ENCODE peak calls at places on chromosome 14, in nine cellular contexts. E is AG04450; C is fibroblast of lung; R is CD8-positive, alpha-beta T cell; L is suprapubic skin; J is right atrium auricular region; U is esophagus squamous epithelium; D is tibial artery; M is left lung. B is an unnamed sample.

GRCh38 chr14:101980700-101981099 is 16.3 kb downstream of the DYNC1H1 start:
- DNase-seq in U (no peak), C (peak; percentile 97), M (peak; percentile 59), R (no peak), J (peak; percentile 88), E (peak; percentile 98), D (peak; percentile 89), L (no peak), B (peak; percentile 96)

GRCh38 chr14:104967414-104968152 is 10.6 kb downstream of the AHNAK2 start:
- DNase-seq in J (peak; percentile 71), U (no peak), L (no peak), C (peak; percentile 52), D (peak; percentile 94), R (no peak), E (no peak), M (peak; percentile 76), B (no peak)

GRCh38 chr14:105167303-105168092 is 1.1 kb downstream of the JAG2 start:
- DNase-seq in M (no peak), J (no peak), L (no peak), D (no peak), R (no peak), E (no peak), U (no peak), C (no peak), B (no peak)

GRCh38 chr14:26595922-26596721 is 1.7 kb downstream of the NOVA1 start:
- DNase-seq in C (peak; percentile 41), D (no peak), U (no peak), J (no peak), R (no peak), E (no peak), M (no peak), L (no peak), B (no peak)

GRCh38 chr14:94115631-94116030 is 5.1 kb downstream of the IFI27 start:
- DNase-seq in D (no peak), U (no peak), L (peak; percentile 56), E (no peak), C (no peak), M (no peak), J (no peak), R (no peak), B (no peak)

GRCh38 chr14:30525833-30526232 is 33.1 kb upstream of the G2E3 start:
- DNase-seq in U (no peak), L (no peak), R (no peak), M (no peak), C (peak; percentile 16), J (no peak), D (no peak), E (no peak), B (no peak)

GRCh38 chr14:104461676-104462443 is 117.7 kb upstream of the C14orf180 start:
- DNase-seq in C (no peak), M (no peak), U (no peak), J (peak; percentile 30), R (no peak), L (peak; percentile 49), D (peak; percentile 56), E (no peak), B (no peak)

GRCh38 chr14:61145258-61145902 is 135.8 kb downstream of the TMEM30B start:
- DNase-seq in L (no peak), R (no peak), C (peak; percentile 99), U (no peak), M (no peak), E (peak; percentile 95), D (no peak), J (no peak), B (peak; percentile 80)

GRCh38 chr14:44163946-44164345 is 343.1 kb downstream of the FSCB start:
- DNase-seq in D (no peak), M (no peak), C (peak; percentile 20), J (no peak), L (no peak), U (no peak), R (no peak), E (no peak), B (no peak)

GRCh38 chr14:58944957-58945356 is 243.5 kb upstream of the DAAM1 start:
- DNase-seq in D (no peak), U (no peak), L (no peak), E (no peak), C (no peak), J (no peak), R (no peak), M (no peak), B (no peak)

GRCh38 chr14:72495668-72496067 is 398.2 kb downstream of the DPF3 start:
- DNase-seq in L (no peak), C (peak; percentile 77), E (no peak), R (no peak), J (peak; percentile 52), M (no peak), U (no peak), D (no peak), B (no peak)
- H3K4me3 ChIP-seq in L (no peak overlapping the region), C (no peak overlapping the region), E (no peak overlapping the region), R (no peak overlapping the region), J (no peak overlapping the region), M (no peak overlapping the region), U (no peak overlapping the region), D (no peak overlapping the region), B (no peak overlapping the region)

GRCh38 chr14:100246136-100246535 is 7.2 kb downstream of the YY1 start:
- DNase-seq in U (no peak), E (no peak), L (no peak), M (no peak), J (no peak), R (no peak), D (no peak), C (no peak), B (no peak)
- H3K27ac ChIP-seq in U (peak overlapping the region; percentile 28), E (peak overlapping the region; percentile 21), L (no peak overlapping the region), M (peak overlapping the region; percentile 23), J (no peak overlapping the region), R (no peak overlapping the region), D (peak overlapping the region; percentile 21), C (peak overlapping the region; percentile 23), B (peak overlapping the region; percentile 14)

DNA sequence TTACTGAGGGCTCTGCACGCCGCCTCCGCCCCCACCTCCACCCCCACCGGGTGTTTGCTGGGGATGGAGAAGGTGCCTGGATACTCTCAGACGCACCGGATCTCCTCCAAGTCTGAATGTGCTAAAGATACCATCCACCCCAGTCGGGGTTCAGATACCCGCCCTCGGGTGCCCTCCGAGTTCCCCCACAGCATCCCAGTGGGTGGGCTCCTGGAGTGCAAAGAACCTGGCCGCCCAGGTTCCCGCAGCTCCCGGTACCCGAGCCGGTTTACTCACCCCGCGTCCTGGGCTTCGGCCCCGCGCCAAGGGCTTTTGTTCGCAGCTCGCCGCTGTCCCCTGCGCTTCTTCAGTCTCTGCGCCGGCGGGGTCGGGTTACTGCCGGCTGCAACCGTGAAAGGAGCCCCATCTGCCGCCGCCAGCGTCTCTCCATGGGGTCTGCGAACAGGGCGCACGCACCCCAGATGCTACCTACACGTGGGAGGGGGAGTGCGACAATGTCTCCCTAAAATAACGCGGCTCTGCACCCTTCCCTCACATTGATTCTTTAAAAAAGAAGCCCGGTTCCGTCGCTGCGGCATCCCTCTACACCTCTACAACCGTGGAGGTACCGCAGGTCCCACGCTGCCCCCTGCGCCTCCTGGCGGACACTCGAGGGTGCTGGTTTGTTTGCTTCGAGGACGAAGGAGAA is at the start of gene CCDC177:
- DNase-seq in D (no peak), J (no peak), R (peak; percentile 75), E (no peak), L (no peak), U (no peak), M (peak; percentile 55), C (peak; percentile 55), B (no peak)
- H3K4me3 ChIP-seq in D (peak within 1 kb of the TSS; percentile 39), J (peak within 1 kb of the TSS; percentile 27), R (peak within 1 kb of the TSS; percentile 61), E (peak within 1 kb of the TSS; percentile 46), L (peak within 1 kb of the TSS; percentile 55), U (peak within 1 kb of the TSS; percentile 34), M (no peak within 1 kb of the TSS), C (no peak within 1 kb of the TSS), B (peak within 1 kb of the TSS; percentile 55)

GRCh38 chr14:56324831-56325230 is 206.6 kb downstream of the PELI2 start:
- DNase-seq in J (no peak), C (no peak), U (no peak), M (no peak), D (no peak), R (no peak), L (no peak), E (no peak), B (no peak)
- H3K27ac ChIP-seq in J (no peak overlapping the region), C (peak overlapping the region; percentile 49), U (no peak overlapping the region), M (no peak overlapping the region), D (no peak overlapping the region), R (no peak overlapping the region), L (no peak overlapping the region), E (peak overlapping the region; percentile 66), B (no peak overlapping the region)